ENCODE peak calls at places on chromosomes 11 and 22, in four cellular contexts. H is fibroblast of lung, D is AG04450, U is A549. Q is an unnamed sample.

GRCh38 chr11:33344611-33345010 is 87.4 kb downstream of the HIPK3 start:
- DNase-seq in H (peak), D (no peak), U (peak), Q (no peak)

GRCh38 chr22:39908737-39909136 is 7.9 kb downstream of the GRAP2 start:
- DNase-seq in H (no peak), D (no peak), U (no peak), Q (no peak)

GRCh38 chr11:130873766-130874165 is 42.5 kb downstream of the SNX19 start:
- DNase-seq in H (peak), D (no peak), U (no peak), Q (no peak)

GRCh38 chr11:12723410-12724297 is 49.4 kb downstream of the TEAD1 start:
- DNase-seq in H (peak), D (no peak), U (peak), Q (no peak)

GRCh38 chr11:62574363-62575057 is 819 bp upstream of the EEF1G start:
- DNase-seq in H (no peak), D (no peak), U (no peak), Q (no peak)

GRCh38 chr22:20549232-20549841 is 41.9 kb downstream of the MED15 start:
- DNase-seq in H (no peak), D (no peak), U (no peak), Q (no peak)

GRCh38 chr11:118691926-118692830 is 12.7 kb upstream of the TREH start:
- DNase-seq in H (peak), D (no peak), U (no peak), Q (no peak)

GRCh38 chr11:29063630-29064361 is 953.0 kb downstream of the KCNA4 start:
- DNase-seq in H (peak), D (peak), U (peak), Q (no peak)

GRCh38 chr11:61586792-61587430 is 6.0 kb upstream of the SYT7 start:
- DNase-seq in H (no peak), D (no peak), U (no peak), Q (no peak)

GRCh38 chr22:39631381-39631780 is 60.8 kb downstream of the CACNA1I start:
- DNase-seq in H (no peak), D (no peak), U (no peak), Q (no peak)

GRCh38 chr11:66727282-66727882 is 1.6 kb downstream of the SPTBN2 start:
- DNase-seq in H (peak), D (no peak), U (peak), Q (no peak)

GRCh38 chr11:12149672-12150225 is 39.4 kb downstream of the MICAL2 start:
- DNase-seq in H (peak), D (no peak), U (no peak), Q (no peak)

GRCh38 chr11:126361400-126361799 is 5.9 kb downstream of the ST3GAL4 start:
- DNase-seq in H (no peak), D (no peak), U (no peak), Q (no peak)

GRCh38 chr22:39478461-39478860 is 21.6 kb downstream of the MGAT3 start:
- DNase-seq in H (no peak), D (no peak), U (no peak), Q (no peak)

DNA sequence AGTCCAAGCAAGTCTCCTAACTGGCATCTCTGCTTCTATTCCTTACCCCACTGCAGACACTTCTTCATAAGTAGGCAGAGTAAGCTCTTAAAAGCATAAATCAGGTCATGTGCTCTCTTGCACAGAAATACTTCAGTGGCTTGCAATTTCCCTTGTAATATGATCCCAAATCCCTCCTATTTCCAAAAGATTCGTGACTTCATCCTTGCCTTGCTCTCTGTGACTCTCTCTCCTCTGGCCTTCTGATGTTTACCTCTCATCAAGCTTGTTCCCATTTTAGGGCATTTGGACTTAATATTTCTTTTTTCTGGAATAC is 37.4 kb upstream of the NCR3LG1 start:
- DNase-seq in H (peak), D (peak), U (no peak), Q (peak)
- H3K4me3 ChIP-seq in H (no peak), D (no peak), U (no peak), Q (no peak)

GRCh38 chr11:94997437-94997836 is 23.9 kb downstream of the KDM4D start:
- DNase-seq in H (no peak), D (no peak), U (no peak), Q (no peak)
- TF ChIP-seq CTCF in H (peak), D (no peak), U (no peak), Q (peak)

DNA sequence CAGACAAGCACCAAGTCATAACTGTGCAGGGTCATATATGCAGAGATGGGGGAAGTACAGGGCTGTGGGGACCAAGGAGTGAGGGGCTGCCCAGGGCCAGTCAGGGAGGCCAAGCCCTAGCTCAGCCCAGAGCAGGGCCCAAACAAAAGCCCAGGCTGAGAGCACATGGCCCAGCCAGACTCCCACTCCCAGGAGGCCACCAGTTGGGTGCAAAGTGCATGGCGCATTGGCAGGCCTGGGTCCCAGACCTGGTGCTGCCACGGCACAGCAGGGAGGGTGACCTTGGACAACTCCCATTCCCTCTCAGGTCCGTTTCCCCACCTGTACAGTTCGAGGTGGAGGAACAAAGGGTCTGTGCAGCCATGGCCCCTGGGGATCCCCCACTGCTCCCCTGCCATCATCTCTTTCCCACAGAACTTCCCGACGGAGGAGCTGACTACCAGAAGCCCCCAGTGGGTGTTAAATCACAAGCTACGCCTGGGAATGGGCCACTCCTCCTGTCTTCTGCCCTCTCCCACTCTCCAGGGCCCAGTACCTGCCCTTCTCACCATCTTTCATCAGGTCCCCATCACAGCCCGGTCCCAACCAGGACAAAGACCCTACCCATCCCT is 608 bp downstream of the NIPSNAP1 start:
- DNase-seq in H (no peak), D (no peak), U (no peak), Q (no peak)
- H3K4me3 ChIP-seq in H (peak), D (peak), U (peak), Q (peak)

GRCh38 chr11:24234822-24235508 is 261.9 kb upstream of the LUZP2 start:
- DNase-seq in H (peak), D (peak), U (no peak), Q (no peak)
- TF ChIP-seq CTCF in H (peak), D (peak), U (no peak), Q (no peak)

GRCh38 chr11:107018274-107018901 is at the start of gene GUCY1A2:
- DNase-seq in H (peak), D (no peak), U (peak), Q (no peak)

GRCh38 chr11:107014871-107015270 is 3.4 kb downstream of the GUCY1A2 start:
- DNase-seq in H (peak), D (no peak), U (no peak), Q (no peak)

GRCh38 chr11:107017104-107017432 is 1.2 kb downstream of the GUCY1A2 start:
- DNase-seq in H (no peak), D (no peak), U (no peak), Q (no peak)

GRCh38 chr11:107017433-107018227 is 646 bp downstream of the GUCY1A2 start:
- DNase-seq in H (peak), D (no peak), U (peak), Q (no peak)

GRCh38 chr11:107018902-107019493 is 722 bp upstream of the GUCY1A2 start:
- DNase-seq in H (peak), D (peak), U (peak), Q (peak)
- H3K4me3 ChIP-seq in H (peak), D (peak), U (peak), Q (peak)

DNA sequence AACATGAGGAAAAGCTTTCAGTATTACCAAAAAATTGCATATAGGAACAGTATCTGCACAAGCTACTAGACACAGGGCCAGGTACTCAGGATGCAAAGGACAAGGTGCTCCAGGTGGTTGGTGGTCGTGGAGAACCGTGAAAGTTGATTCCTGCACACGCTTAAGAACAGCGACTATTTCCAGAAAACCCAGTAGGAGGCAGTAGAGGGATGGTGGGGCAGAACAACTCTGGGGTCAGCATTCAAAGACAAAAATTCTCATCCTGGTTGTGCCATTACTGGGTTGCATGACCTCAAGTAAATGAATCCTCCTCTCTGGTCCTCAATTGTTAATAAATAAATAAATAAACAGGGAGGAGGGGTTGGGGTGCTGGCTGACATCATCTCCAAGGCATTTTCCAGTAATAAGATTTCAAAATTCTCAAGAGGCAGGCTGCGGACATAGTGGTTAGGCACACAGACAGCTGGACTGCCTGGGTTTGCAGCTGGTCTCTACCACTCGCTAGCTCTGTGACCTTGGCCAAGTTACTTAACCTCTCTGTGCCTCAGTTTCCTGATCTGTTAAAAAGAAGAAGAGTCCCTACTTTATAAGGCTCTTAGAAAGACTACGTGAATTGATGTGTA is 89.6 kb downstream of the ISX start:
- DNase-seq in H (no peak), D (no peak), U (no peak), Q (no peak)
- TF ChIP-seq CTCF in H (no peak), D (no peak), U (no peak), Q (no peak)

GRCh38 chr11:5620606-5621521 is 3.9 kb upstream of the TRIM34 start:
- DNase-seq in H (peak), D (peak), U (peak), Q (peak)
- H3K4me3 ChIP-seq in H (peak), D (no peak), U (peak), Q (no peak)